ENCODE peak calls at places on chromosomes 13 and 19, in five cellular contexts. One of them, this sample, is unnamed.

GRCh38 chr13:111411186-111411858 is 90.9 kb downstream of the TEX29 start:
- DNase-seq in Caco-2: no peak
- DNase-seq in CD8-positive, alpha-beta T cell: no peak
- DNase-seq in colonic mucosa: no peak
- DNase-seq in choroid plexus epithelial cell: no peak
- DNase-seq in this sample: no peak

GRCh38 chr13:33935969-33936368 is 118.0 kb downstream of the RFC3 start:
- DNase-seq in colonic mucosa: no peak
- DNase-seq in CD8-positive, alpha-beta T cell: no peak
- DNase-seq in Caco-2: no peak
- DNase-seq in choroid plexus epithelial cell: no peak
- DNase-seq in this sample: no peak

GRCh38 chr13:30804474-30804873 is 69.1 kb downstream of the ALOX5AP start:
- DNase-seq in Caco-2: peak
- DNase-seq in choroid plexus epithelial cell: no peak
- DNase-seq in CD8-positive, alpha-beta T cell: no peak
- DNase-seq in colonic mucosa: no peak
- DNase-seq in this sample: no peak

GRCh38 chr13:110379905-110380341 is 72.8 kb downstream of the COL4A2 start:
- DNase-seq in colonic mucosa: no peak
- DNase-seq in choroid plexus epithelial cell: peak
- DNase-seq in Caco-2: peak
- DNase-seq in CD8-positive, alpha-beta T cell: no peak
- DNase-seq in this sample: peak

GRCh38 chr13:77729502-77730221 is 32.2 kb downstream of the SLAIN1 start:
- DNase-seq in choroid plexus epithelial cell: no peak
- DNase-seq in Caco-2: no peak
- DNase-seq in colonic mucosa: no peak
- DNase-seq in CD8-positive, alpha-beta T cell: no peak
- DNase-seq in this sample: no peak

GRCh38 chr13:40113644-40114304 is 458.3 kb downstream of the COG6 start:
- DNase-seq in colonic mucosa: no peak
- DNase-seq in CD8-positive, alpha-beta T cell: no peak
- DNase-seq in Caco-2: no peak
- DNase-seq in choroid plexus epithelial cell: peak
- DNase-seq in this sample: no peak

GRCh38 chr13:76707360-76707759 is 178.8 kb downstream of the KCTD12 start:
- DNase-seq in colonic mucosa: no peak
- DNase-seq in Caco-2: no peak
- DNase-seq in CD8-positive, alpha-beta T cell: no peak
- DNase-seq in choroid plexus epithelial cell: peak
- DNase-seq in this sample: peak

GRCh38 chr19:46823049-46823448 is 27.6 kb downstream of the AP2S1 start:
- DNase-seq in choroid plexus epithelial cell: no peak
- DNase-seq in CD8-positive, alpha-beta T cell: no peak
- DNase-seq in Caco-2: no peak
- DNase-seq in colonic mucosa: no peak
- DNase-seq in this sample: no peak

GRCh38 chr13:100163375-100163774 is 74.5 kb downstream of the PCCA start:
- DNase-seq in Caco-2: no peak
- DNase-seq in choroid plexus epithelial cell: no peak
- DNase-seq in CD8-positive, alpha-beta T cell: no peak
- DNase-seq in colonic mucosa: no peak
- DNase-seq in this sample: no peak

GRCh38 chr19:7377196-7377595 is 28.5 kb downstream of the ARHGEF18 start:
- DNase-seq in Caco-2: no peak
- DNase-seq in colonic mucosa: no peak
- DNase-seq in choroid plexus epithelial cell: no peak
- DNase-seq in CD8-positive, alpha-beta T cell: no peak
- DNase-seq in this sample: no peak

GRCh38 chr13:91078093-91078679 is 269.3 kb upstream of the MIR17HG start:
- DNase-seq in choroid plexus epithelial cell: peak
- DNase-seq in CD8-positive, alpha-beta T cell: no peak
- DNase-seq in colonic mucosa: no peak
- DNase-seq in Caco-2: peak
- DNase-seq in this sample: peak

GRCh38 chr13:45003417-45003816 is 14.1 kb downstream of the GPALPP1 start:
- DNase-seq in colonic mucosa: no peak
- DNase-seq in CD8-positive, alpha-beta T cell: no peak
- DNase-seq in Caco-2: no peak
- DNase-seq in choroid plexus epithelial cell: no peak
- DNase-seq in this sample: no peak

GRCh38 chr13:113401452-113402415 is 37.8 kb upstream of the GRTP1 start:
- DNase-seq in choroid plexus epithelial cell: no peak
- DNase-seq in CD8-positive, alpha-beta T cell: no peak
- DNase-seq in colonic mucosa: no peak
- DNase-seq in Caco-2: no peak
- DNase-seq in this sample: no peak

GRCh38 chr13:113399755-113400149 is 35.8 kb upstream of the GRTP1 start:
- DNase-seq in CD8-positive, alpha-beta T cell: no peak
- DNase-seq in Caco-2: no peak
- DNase-seq in colonic mucosa: no peak
- DNase-seq in choroid plexus epithelial cell: no peak
- DNase-seq in this sample: no peak

GRCh38 chr13:113398963-113399754 is 35.2 kb upstream of the GRTP1 start:
- DNase-seq in colonic mucosa: no peak
- DNase-seq in choroid plexus epithelial cell: peak
- DNase-seq in Caco-2: no peak
- DNase-seq in CD8-positive, alpha-beta T cell: no peak
- DNase-seq in this sample: peak

GRCh38 chr13:113400621-113401451 is 36.9 kb upstream of the GRTP1 start:
- DNase-seq in CD8-positive, alpha-beta T cell: no peak
- DNase-seq in colonic mucosa: no peak
- DNase-seq in choroid plexus epithelial cell: no peak
- DNase-seq in Caco-2: no peak
- DNase-seq in this sample: no peak

GRCh38 chr13:113397606-113398425 is 33.9 kb upstream of the GRTP1 start:
- DNase-seq in Caco-2: peak
- DNase-seq in colonic mucosa: no peak
- DNase-seq in CD8-positive, alpha-beta T cell: no peak
- DNase-seq in choroid plexus epithelial cell: no peak
- DNase-seq in this sample: no peak
- TF ChIP-seq CTCF in Caco-2: no peak
- TF ChIP-seq CTCF in colonic mucosa: no peak
- TF ChIP-seq CTCF in CD8-positive, alpha-beta T cell: no peak
- TF ChIP-seq CTCF in choroid plexus epithelial cell: no peak
- TF ChIP-seq CTCF in this sample: no peak

DNA sequence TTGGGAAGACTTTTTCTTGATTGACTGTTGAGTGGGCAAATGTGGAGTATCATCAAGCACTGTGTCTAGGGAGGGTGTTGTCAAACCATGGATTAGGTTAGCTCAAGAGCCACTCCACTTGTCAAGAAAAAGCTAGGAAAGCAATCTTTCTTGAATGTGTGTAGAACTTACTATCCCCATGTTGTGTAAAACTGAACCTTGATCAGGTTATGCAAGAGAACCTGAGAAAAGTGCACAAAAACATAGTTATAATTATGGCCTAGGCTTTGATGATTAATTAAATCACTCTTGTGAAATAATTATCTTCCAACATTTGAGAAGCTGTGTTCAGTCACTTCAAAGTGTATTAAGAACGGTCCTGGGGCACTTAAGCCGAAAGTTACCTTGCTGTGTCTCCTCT is 238.2 kb upstream of the OBI1 start:
- DNase-seq in Caco-2: no peak
- DNase-seq in CD8-positive, alpha-beta T cell: no peak
- DNase-seq in colonic mucosa: no peak
- DNase-seq in choroid plexus epithelial cell: no peak
- DNase-seq in this sample: no peak
- H3K4me3 ChIP-seq in Caco-2: no peak
- H3K4me3 ChIP-seq in CD8-positive, alpha-beta T cell: no peak
- H3K4me3 ChIP-seq in colonic mucosa: no peak
- H3K4me3 ChIP-seq in choroid plexus epithelial cell: no peak
- H3K4me3 ChIP-seq in this sample: no peak

DNA sequence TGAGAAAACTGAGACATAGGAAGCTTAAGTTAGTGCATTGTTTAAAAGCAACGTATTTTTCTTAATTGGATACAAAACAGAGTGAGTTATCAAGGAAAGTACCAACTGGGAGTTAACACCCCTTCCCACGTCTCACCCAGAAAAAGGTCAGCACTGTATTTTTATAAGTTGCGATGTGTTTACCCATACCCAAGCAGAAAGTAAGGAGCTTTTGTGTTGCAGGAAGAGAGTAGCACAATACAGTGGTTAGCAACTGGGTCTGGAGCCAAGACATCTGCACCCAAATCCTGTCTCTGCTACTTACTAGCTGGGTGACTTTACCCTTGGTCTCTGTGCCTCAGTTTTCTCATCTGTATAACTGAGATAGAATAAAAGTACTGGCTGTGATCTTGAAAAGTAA is 34.3 kb downstream of the FAM216B start:
- DNase-seq in choroid plexus epithelial cell: peak
- DNase-seq in Caco-2: no peak
- DNase-seq in colonic mucosa: no peak
- DNase-seq in CD8-positive, alpha-beta T cell: no peak
- DNase-seq in this sample: peak
- TF ChIP-seq CTCF in choroid plexus epithelial cell: no peak
- TF ChIP-seq CTCF in Caco-2: no peak
- TF ChIP-seq CTCF in colonic mucosa: no peak
- TF ChIP-seq CTCF in CD8-positive, alpha-beta T cell: no peak
- TF ChIP-seq CTCF in this sample: no peak

DNA sequence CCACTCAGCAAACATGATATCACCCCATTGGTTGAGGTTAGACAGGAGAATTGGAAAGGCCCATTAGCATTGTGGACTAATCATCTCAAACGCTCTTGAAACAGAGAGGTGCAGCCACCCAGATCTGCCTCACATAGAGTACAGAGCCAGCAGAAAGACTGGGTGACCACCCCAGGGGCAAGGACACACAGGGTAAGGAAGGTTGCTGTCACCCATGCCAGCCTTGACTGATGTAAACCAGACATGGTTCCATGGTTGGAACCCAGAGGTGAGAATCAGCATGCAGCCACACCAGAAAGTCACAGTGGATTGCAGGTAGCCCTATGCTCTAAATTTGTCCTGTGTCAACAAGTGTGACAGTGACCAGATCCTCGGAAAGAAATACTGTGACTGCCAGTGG is 1268.8 kb downstream of the EFNB2 start:
- DNase-seq in CD8-positive, alpha-beta T cell: no peak
- DNase-seq in choroid plexus epithelial cell: no peak
- DNase-seq in Caco-2: no peak
- DNase-seq in colonic mucosa: no peak
- DNase-seq in this sample: no peak
- H3K4me3 ChIP-seq in CD8-positive, alpha-beta T cell: no peak
- H3K4me3 ChIP-seq in choroid plexus epithelial cell: no peak
- H3K4me3 ChIP-seq in Caco-2: no peak
- H3K4me3 ChIP-seq in colonic mucosa: no peak
- H3K4me3 ChIP-seq in this sample: no peak

GRCh38 chr19:44192127-44192526 is 20.2 kb upstream of the ZNF227 start:
- DNase-seq in Caco-2: no peak
- DNase-seq in choroid plexus epithelial cell: no peak
- DNase-seq in CD8-positive, alpha-beta T cell: no peak
- DNase-seq in colonic mucosa: no peak
- DNase-seq in this sample: no peak

GRCh38 chr19:44190020-44190419 is 22.3 kb upstream of the ZNF227 start:
- DNase-seq in CD8-positive, alpha-beta T cell: no peak
- DNase-seq in choroid plexus epithelial cell: no peak
- DNase-seq in Caco-2: no peak
- DNase-seq in colonic mucosa: no peak
- DNase-seq in this sample: no peak
- TF ChIP-seq CTCF in CD8-positive, alpha-beta T cell: no peak
- TF ChIP-seq CTCF in choroid plexus epithelial cell: no peak
- TF ChIP-seq CTCF in Caco-2: no peak
- TF ChIP-seq CTCF in colonic mucosa: no peak
- TF ChIP-seq CTCF in this sample: no peak

GRCh38 chr19:38736413-38737280 is 7.6 kb downstream of the CAPN12 start:
- DNase-seq in choroid plexus epithelial cell: peak
- DNase-seq in Caco-2: peak
- DNase-seq in colonic mucosa: peak
- DNase-seq in CD8-positive, alpha-beta T cell: peak
- DNase-seq in this sample: peak
- H3K4me3 ChIP-seq in choroid plexus epithelial cell: peak
- H3K4me3 ChIP-seq in Caco-2: peak
- H3K4me3 ChIP-seq in colonic mucosa: peak
- H3K4me3 ChIP-seq in CD8-positive, alpha-beta T cell: peak
- H3K4me3 ChIP-seq in this sample: peak

This sample was measured in astrocyte of the spinal cord.